ENCODE peak calls at places on chromosomes 16 and 17, in four cellular contexts. P is heart right ventricle, S is left ventricle myocardium inferior, N is ovary. U is an unnamed sample.

GRCh38 chr17:21705021-21705601 is 12.8 kb downstream of the KCNJ18 start:
- DNase-seq in P (no peak), S (no peak), N (no peak), U (no peak)

GRCh38 chr16:27179500-27180072 is 23.7 kb upstream of the KDM8 start:
- DNase-seq in P (peak; percentile 86), S (peak; percentile 89), N (peak; percentile 69), U (peak; percentile 91)

GRCh38 chr17:1440921-1441320 is 15.1 kb downstream of the CRK start:
- DNase-seq in P (no peak), S (no peak), N (no peak), U (no peak)

GRCh38 chr17:75110307-75110937 is 653 bp downstream of the ARMC7 start:
- DNase-seq in P (no peak), S (no peak), N (no peak), U (no peak)

GRCh38 chr16:11651796-11652195 is 16.5 kb upstream of the SNN start:
- DNase-seq in P (no peak), S (no peak), N (no peak), U (no peak)

GRCh38 chr16:29986231-29986630 is 9.2 kb downstream of the HIRIP3 start:
- DNase-seq in P (no peak), S (no peak), N (no peak), U (no peak)

GRCh38 chr17:1134634-1135324 is 45.0 kb downstream of the ABR start:
- DNase-seq in P (peak; percentile 70), S (peak; percentile 77), N (no peak), U (no peak)

GRCh38 chr17:45364531-45365390 is 47.9 kb upstream of the MAP3K14 start:
- DNase-seq in P (peak; percentile 18), S (no peak), N (no peak), U (no peak)

GRCh38 chr16:11916524-11917285 is 949 bp upstream of the GSPT1 start:
- DNase-seq in P (no peak), S (no peak), N (no peak), U (no peak)

GRCh38 chr17:6517017-6517416 is 39.3 kb downstream of the PITPNM3 start:
- DNase-seq in P (no peak), S (no peak), N (no peak), U (no peak)

GRCh38 chr17:58312021-58312630 is 16.5 kb downstream of the TSPOAP1 start:
- DNase-seq in P (no peak), S (no peak), N (no peak), U (no peak)

GRCh38 chr16:87442581-87442966 is 50.2 kb downstream of the ZCCHC14 start:
- DNase-seq in P (no peak), S (no peak), N (no peak), U (no peak)

GRCh38 chr16:27424772-27425498 is 23.0 kb downstream of the IL21R start:
- DNase-seq in P (no peak), S (no peak), N (peak; percentile 0), U (no peak)

GRCh38 chr16:50434872-50435478 is 66.2 kb upstream of the BRD7 start:
- DNase-seq in P (no peak), S (no peak), N (no peak), U (no peak)

GRCh38 chr17:58643147-58643546 is 48.7 kb downstream of the TEX14 start:
- DNase-seq in P (no peak), S (no peak), N (no peak), U (no peak)

GRCh38 chr16:80231888-80232287 is 308.9 kb upstream of the DYNLRB2 start:
- DNase-seq in P (no peak), S (no peak), N (no peak), U (no peak)

GRCh38 chr16:66020061-66020460 is 346.4 kb upstream of the CDH5 start:
- DNase-seq in P (no peak), S (no peak), N (no peak), U (no peak)

GRCh38 chr16:30887927-30888326 is 6.0 kb downstream of the BCL7C start:
- DNase-seq in P (no peak), S (no peak), N (no peak), U (no peak)

GRCh38 chr16:66416981-66417700 is 10.0 kb upstream of the BEAN1 start:
- DNase-seq in P (no peak), S (no peak), N (no peak), U (no peak)

GRCh38 chr16:14475370-14476139 is 154.5 kb downstream of the PARN start:
- DNase-seq in P (no peak), S (no peak), N (no peak), U (peak; percentile 36)

GRCh38 chr16:89400740-89401139 is 89.6 kb downstream of the ANKRD11 start:
- DNase-seq in P (no peak), S (no peak), N (no peak), U (no peak)

GRCh38 chr17:61209099-61209439 is 190.6 kb upstream of the TBX2 start:
- DNase-seq in P (no peak), S (no peak), N (no peak), U (no peak)

DNA sequence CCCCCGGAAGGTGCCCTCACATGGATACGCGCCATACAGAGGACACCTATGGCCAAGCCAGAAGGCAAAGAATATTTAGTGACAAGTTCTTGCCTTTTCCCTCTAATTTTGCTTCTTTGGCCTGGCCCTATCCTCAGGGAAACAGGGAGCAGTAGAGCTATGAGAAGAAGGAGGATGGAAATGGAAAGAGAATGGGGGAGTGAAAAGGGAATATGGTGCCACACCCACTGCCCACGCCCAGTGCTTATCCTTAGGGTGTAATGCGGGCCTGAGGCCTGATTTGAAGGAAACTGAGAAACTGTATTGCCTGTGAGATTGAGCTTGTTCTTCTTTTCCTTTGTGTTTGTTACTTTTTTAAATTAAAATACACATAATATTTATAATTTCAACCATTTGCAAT is 255.1 kb downstream of the HS3ST3A1 start:
- DNase-seq in P (no peak), S (no peak), N (no peak), U (no peak)
- TF ChIP-seq CTCF in P (no peak), S (no peak), N (no peak), U (no peak)

GRCh38 chr16:67443299-67443698 is 12.4 kb downstream of the HSD11B2 start:
- DNase-seq in P (no peak), S (peak; percentile 64), N (peak; percentile 73), U (peak; percentile 84)

GRCh38 chr16:67444259-67445125 is 13.6 kb downstream of the HSD11B2 start:
- DNase-seq in P (no peak), S (no peak), N (peak; percentile 28), U (no peak)

GRCh38 chr16:67445913-67446907 is 15.3 kb downstream of the HSD11B2 start:
- DNase-seq in P (peak; percentile 73), S (peak; percentile 63), N (peak; percentile 84), U (peak; percentile 83)

GRCh38 chr16:67445441-67445912 is 14.6 kb downstream of the HSD11B2 start:
- DNase-seq in P (peak; percentile 67), S (peak; percentile 74), N (peak; percentile 69), U (peak; percentile 83)

GRCh38 chr16:67445126-67445426 is 14.2 kb downstream of the HSD11B2 start:
- DNase-seq in P (no peak), S (no peak), N (no peak), U (no peak)
- H3K4me3 ChIP-seq in P (no peak overlapping the region), S (no peak overlapping the region), N (no peak overlapping the region), U (no peak overlapping the region)

GRCh38 chr16:55203570-55203969 is 120.4 kb upstream of the IRX6 start:
- DNase-seq in P (no peak), S (no peak), N (no peak), U (no peak)

GRCh38 chr16:55209626-55210025 is 114.4 kb upstream of the IRX6 start:
- DNase-seq in P (no peak), S (no peak), N (no peak), U (no peak)

GRCh38 chr16:55204094-55204493 is 119.9 kb upstream of the IRX6 start:
- DNase-seq in P (no peak), S (no peak), N (no peak), U (no peak)

GRCh38 chr16:55207679-55208294 is 116.2 kb upstream of the IRX6 start:
- DNase-seq in P (no peak), S (no peak), N (no peak), U (no peak)

DNA sequence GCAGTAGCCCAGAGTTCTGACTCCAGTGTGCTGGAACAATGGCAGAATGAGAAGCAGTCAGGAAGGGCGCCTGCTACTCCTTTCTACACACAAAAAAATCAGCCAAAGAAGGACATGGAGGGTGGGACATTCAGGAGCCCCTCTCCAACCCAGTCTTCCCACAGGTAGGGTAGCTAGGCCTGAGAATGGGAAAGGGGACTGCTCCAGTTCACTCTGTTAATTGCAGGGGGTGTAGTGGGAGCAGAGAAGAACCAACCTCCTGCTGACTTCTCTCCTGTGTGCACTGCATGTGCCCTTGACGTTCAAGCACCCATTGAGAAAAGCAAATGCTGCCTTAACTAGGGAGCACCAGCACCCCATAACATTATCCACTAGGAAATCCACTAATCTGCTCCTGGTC is 119.1 kb upstream of the IRX6 start:
- DNase-seq in P (no peak), S (no peak), N (no peak), U (no peak)
- H3K4me1 ChIP-seq in P (no peaks in the 10 kb centered on the region), S (no peaks in the 10 kb centered on the region), N (no peaks in the 10 kb centered on the region), U (no peaks in the 10 kb centered on the region)

GRCh38 chr17:49574945-49575523 is 637 bp upstream of the NXPH3 start:
- DNase-seq in P (no peak), S (no peak), N (no peak), U (no peak)

GRCh38 chr17:49574283-49574892 is 1.3 kb upstream of the NXPH3 start:
- DNase-seq in P (no peak), S (no peak), N (no peak), U (no peak)

GRCh38 chr17:49576906-49577650 is 1.4 kb downstream of the NXPH3 start:
- DNase-seq in P (no peak), S (no peak), N (no peak), U (no peak)

GRCh38 chr17:49576121-49576905 is 642 bp downstream of the NXPH3 start:
- DNase-seq in P (peak; percentile 65), S (peak; percentile 66), N (peak; percentile 67), U (no peak)

GRCh38 chr17:49575524-49576120 is at the start of gene NXPH3:
- DNase-seq in P (peak; percentile 81), S (peak; percentile 75), N (peak; percentile 82), U (peak; percentile 64)
- TF ChIP-seq CTCF in P (no peak), S (peak; percentile 78), N (no peak), U (peak; percentile 24)

DNA sequence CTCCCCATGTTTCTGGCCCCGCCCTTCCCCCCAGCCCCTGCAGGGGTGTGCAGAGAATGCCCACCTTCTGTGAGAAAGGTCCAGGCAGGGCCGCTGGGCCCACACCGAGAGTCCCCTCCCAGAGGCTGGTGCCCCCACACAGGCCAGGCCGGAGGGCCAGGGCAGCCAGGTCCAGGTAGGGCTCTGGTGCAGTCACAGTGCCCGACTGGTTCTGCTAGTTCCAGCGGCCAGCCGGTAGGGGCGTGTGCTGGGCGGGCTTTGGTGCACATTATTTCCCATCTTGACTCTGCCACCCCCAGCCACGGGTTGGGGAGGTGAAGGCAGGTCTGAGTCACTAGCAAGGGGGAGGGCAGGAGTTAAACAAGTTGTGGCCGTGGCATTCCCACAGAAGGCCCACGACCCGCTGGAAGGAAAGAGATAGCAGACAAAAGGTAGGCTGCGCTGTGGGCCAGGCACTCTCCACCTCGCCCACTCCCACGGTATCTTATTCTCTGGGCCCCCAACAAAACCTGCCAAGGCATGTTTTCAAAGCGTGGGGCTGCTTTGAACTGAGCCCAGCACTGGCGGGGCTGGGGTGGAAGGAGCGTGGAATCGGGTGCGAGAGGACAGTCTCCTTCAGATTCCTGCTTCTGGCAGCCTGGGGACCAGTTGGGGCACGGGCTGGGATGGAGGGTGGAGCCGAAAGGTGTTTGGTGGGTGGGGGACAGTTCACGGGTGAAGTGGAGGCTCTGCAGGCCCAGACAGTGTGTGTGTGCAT is 1.9 kb downstream of the EPN3 start:
- DNase-seq in P (no peak), S (no peak), N (no peak), U (no peak)
- H3K4me3 ChIP-seq in P (peak overlapping the region; percentile 47), S (peak overlapping the region; percentile 71), N (no peak overlapping the region), U (no peak overlapping the region)